ENCODE peak calls at places on chromosomes 5 and 9, in five cellular contexts. R is heart left ventricle, T is left lung, A is PC-3, U is A549. B is an unnamed sample.

GRCh38 chr9:35398651-35399335 is 91.1 kb upstream of the RUSC2 start:
- DNase-seq in R (no peak), T (no peak), A (no peak), U (no peak), B (no peak)

GRCh38 chr5:139146809-139147742 is 51.1 kb downstream of the SIL1 start:
- DNase-seq in R (no peak), T (no peak), A (no peak), U (no peak), B (peak)

GRCh38 chr9:135343733-135344522 is 135.7 kb upstream of the PPP1R26 start:
- DNase-seq in R (peak), T (peak), A (peak), U (peak), B (peak)

GRCh38 chr5:72467987-72468386 is 39.2 kb downstream of the ZNF366 start:
- DNase-seq in R (no peak), T (no peak), A (peak), U (no peak), B (no peak)

GRCh38 chr9:137913771-137914767 is 36.5 kb downstream of the CACNA1B start:
- DNase-seq in R (no peak), T (no peak), A (no peak), U (no peak), B (no peak)

GRCh38 chr5:151694035-151694485 is 7.3 kb upstream of the SPARC start:
- DNase-seq in R (no peak), T (no peak), A (peak), U (peak), B (no peak)

GRCh38 chr5:90865194-90865593 is 306.6 kb downstream of the ADGRV1 start:
- DNase-seq in R (no peak), T (no peak), A (no peak), U (no peak), B (no peak)

GRCh38 chr5:157150995-157151394 is 8.3 kb upstream of the MED7 start:
- DNase-seq in R (no peak), T (no peak), A (no peak), U (no peak), B (no peak)

GRCh38 chr5:123269436-123269835 is 153.8 kb downstream of the CEP120 start:
- DNase-seq in R (no peak), T (no peak), A (no peak), U (no peak), B (no peak)

GRCh38 chr5:41967401-41967800 is 42.3 kb downstream of the FBXO4 start:
- DNase-seq in R (no peak), T (no peak), A (no peak), U (no peak), B (no peak)

GRCh38 chr5:79684782-79685181 is 4.9 kb upstream of the CMYA5 start:
- DNase-seq in R (no peak), T (no peak), A (no peak), U (no peak), B (no peak)

GRCh38 chr5:45060686-45061085 is 251.9 kb downstream of the MRPS30 start:
- DNase-seq in R (no peak), T (no peak), A (no peak), U (no peak), B (no peak)

GRCh38 chr5:42591026-42591425 is 165.6 kb upstream of the CCDC152 start:
- DNase-seq in R (peak), T (no peak), A (no peak), U (no peak), B (no peak)

GRCh38 chr9:24961787-24962186 is 416.1 kb upstream of the IZUMO3 start:
- DNase-seq in R (no peak), T (no peak), A (peak), U (no peak), B (no peak)

GRCh38 chr5:77924081-77924480 is 147.9 kb upstream of the TBCA start:
- DNase-seq in R (no peak), T (no peak), A (peak), U (no peak), B (no peak)

GRCh38 chr5:69130241-69130640 is 36.4 kb downstream of the SLC30A5 start:
- DNase-seq in R (no peak), T (no peak), A (no peak), U (peak), B (no peak)
- H3K4me3 ChIP-seq in R (no peak), T (no peak), A (no peak), U (peak), B (no peak)

DNA sequence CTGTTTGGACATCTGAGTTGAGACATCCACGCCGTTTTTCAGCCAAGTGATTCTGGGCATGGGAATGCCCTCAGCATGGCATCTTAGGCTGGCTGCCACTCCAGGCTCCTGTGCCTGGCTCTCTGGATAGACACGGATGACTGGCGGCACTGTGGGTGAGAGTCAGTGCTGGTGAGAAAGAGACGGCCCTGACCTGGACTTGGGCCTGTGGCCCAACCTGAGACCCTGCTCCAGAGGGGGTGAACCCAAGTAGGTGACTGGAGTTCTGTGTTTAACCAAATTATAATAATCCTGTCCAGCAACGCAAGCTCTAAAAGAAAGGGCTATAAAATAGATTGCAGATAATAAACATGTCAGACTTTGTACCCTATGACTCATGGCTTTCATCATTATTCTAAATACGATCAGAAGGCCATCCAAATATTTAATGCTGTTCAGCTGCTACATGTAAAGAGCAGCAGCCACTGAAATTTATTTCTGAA is 173.9 kb downstream of the HSPA4 start:
- DNase-seq in R (no peak), T (no peak), A (peak), U (no peak), B (no peak)
- H3K27ac ChIP-seq in R (no peak), T (no peak), A (no peak), U (peak), B (no peak)

GRCh38 chr9:130444565-130445221 is at the start of gene ASS1:
- DNase-seq in R (peak), T (peak), A (peak), U (no peak), B (peak)

GRCh38 chr9:130445268-130445983 is 665 bp downstream of the ASS1 start:
- DNase-seq in R (peak), T (peak), A (peak), U (no peak), B (no peak)

GRCh38 chr9:130448035-130448624 is 3.4 kb downstream of the ASS1 start:
- DNase-seq in R (no peak), T (no peak), A (no peak), U (no peak), B (no peak)

GRCh38 chr9:130447193-130447816 is 2.5 kb downstream of the ASS1 start:
- DNase-seq in R (no peak), T (no peak), A (no peak), U (no peak), B (no peak)

DNA sequence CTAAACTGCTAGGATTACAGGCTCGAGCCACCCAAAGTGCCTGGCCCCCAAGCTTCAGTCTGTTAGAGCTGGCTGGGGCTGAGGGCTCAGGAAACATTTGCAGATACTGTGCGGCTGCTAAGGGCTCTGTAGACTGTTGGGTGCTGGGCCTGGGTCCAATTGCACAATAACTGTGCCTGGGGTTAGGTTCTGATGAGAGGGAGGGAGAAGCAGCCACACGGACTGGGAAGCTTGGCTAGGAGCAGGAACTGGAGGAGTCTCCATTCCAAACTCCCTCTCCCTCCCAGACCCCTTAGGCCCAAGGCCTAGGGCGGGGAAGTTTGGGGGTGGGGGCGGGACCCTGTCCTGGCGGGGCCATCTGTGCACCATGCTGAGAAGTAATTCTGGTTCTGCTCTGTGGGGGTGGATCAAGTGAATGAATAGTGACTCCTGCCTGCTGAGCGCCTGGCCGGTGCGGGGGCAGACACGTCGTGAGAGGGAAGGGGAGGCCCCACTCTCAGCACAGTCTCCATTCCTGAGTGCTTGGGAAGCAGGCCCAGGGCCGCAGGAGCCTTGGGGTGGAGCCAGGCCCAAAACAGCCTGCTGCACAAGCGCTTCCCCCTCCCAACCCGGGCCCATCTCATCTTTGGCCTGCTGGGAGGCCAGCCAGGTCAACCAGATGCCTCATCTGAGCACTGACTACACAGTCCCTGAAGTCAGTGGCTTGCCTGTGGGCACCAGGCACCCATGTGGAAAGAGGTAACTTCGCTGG is 1.5 kb downstream of the ASS1 start:
- DNase-seq in R (peak), T (peak), A (peak), U (no peak), B (no peak)
- H3K4me3 ChIP-seq in R (peak), T (peak), A (peak), U (no peak), B (no peak)

DNA sequence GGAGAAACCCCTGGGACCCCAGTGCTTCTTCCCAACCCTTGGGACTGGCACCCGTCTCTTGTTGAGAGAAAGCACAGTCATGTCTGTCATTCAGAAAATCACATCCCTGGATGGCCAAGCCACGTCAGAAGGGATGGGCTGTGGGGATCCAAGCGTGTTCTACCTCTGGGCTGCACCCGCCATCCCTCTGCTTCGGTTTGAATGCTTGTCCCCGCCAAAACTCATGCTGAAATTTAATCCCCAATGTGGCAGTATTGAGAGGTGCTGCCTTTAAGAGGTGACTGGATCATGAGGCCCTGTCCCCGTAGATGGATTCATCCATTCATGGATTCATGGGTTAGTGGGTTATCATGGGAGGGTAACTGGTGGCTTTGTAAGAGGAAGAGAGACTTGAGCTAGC is 27.0 kb downstream of the CEL start:
- DNase-seq in R (no peak), T (no peak), A (no peak), U (no peak), B (no peak)
- H3K27ac ChIP-seq in R (no peak), T (no peak), A (no peak), U (no peak), B (no peak)

GRCh38 chr5:141402553-141403328 is at the start of gene PCDHGA9:
- DNase-seq in R (no peak), T (no peak), A (no peak), U (no peak), B (no peak)
- H3K4me3 ChIP-seq in R (peak), T (peak), A (no peak), U (no peak), B (no peak)

DNA sequence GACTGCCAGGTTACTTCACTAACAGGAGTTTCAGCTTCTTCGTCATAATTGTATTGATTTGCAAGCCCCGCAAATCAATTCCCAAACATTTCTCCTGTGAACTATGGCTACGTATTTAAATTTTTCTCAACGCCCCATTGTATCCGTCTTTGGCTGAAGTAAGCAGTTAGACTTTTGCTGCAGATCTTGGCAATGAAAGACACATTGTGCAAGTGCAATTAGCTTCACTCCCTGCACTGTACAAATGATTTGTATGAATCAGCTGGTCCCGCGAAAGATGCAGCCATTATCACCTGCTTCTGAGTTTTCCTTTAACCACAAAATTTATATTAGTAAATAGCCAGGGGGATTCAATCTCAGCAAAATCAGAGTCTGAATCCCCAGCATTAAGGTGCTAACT is 68.6 kb upstream of the SMARCA2 start:
- DNase-seq in R (no peak), T (no peak), A (no peak), U (no peak), B (no peak)
- H3K27ac ChIP-seq in R (no peak), T (no peak), A (no peak), U (no peak), B (no peak)

DNA sequence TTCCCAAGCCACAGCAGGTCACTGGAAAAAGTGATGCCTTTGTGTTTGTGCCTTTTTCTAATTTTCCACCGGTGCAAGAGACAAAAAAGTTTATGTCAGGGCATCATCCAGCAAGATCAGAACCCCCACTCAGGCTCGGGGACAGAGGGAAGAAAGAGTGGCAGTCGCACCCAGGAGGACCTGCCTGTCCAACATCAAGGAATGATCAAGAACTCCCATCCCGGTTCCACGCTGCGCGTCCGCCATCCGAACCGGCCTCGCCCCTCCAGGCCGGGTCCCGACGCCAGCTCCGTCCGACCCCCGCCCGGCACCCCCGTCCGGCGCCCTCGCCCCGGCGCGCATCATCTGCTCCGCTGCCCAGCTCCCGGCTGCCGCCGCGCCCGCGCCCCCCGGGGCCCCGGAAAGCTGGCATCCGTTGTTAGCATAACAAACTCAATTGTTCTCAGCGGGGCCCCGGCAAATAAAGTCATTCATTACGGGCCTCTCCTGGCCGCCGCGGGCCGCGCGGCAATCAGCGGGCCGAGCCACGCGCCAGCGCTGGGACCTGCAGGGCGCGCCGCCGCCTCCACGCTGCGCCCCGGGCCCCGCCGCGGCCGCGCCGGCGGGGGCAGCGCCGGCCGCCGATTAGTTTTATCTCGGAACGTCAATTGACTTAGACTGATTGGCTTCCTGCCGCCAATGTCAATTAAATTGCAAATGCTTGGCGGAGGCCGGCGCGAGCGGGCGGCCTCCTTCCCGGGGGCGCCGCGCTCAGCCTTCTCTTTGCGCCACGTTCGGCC is 48.1 kb downstream of the PAX5 start:
- DNase-seq in R (no peak), T (no peak), A (no peak), U (no peak), B (no peak)
- H3K4me3 ChIP-seq in R (no peak), T (no peak), A (no peak), U (no peak), B (no peak)

DNA sequence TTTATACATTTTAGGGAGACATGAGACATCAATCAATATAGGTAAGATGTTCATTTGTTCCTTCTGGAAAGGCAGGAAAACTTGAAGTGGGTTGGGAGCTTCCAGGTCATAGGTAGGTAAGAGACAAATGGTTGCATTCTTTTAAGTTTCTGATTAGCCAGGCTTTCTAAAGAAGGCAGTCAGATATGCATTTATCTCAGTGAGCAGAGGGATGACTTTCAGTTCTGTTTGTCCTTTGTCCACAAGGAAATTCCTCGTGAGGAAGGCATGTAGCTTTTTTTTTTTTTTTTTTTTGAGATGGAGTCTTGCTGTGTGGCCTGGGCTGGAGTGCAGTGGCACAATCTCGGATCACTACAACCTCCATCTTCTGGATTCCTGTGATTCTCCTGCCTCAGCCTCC is 155.3 kb upstream of the ABCA1 start:
- DNase-seq in R (no peak), T (no peak), A (no peak), U (no peak), B (no peak)
- H3K27ac ChIP-seq in R (no peak), T (no peak), A (no peak), U (no peak), B (no peak)

B was measured in CD4-positive, CD25-positive, alpha-beta regulatory T cell.